ENCODE peak calls at places on chromosomes 11 and 22, in four cellular contexts. Z is NCI-H1436, K is GDM1, W is NCI-H187. F is an unnamed sample.

GRCh38 chr11:34397120-34397519 is 39.3 kb upstream of the ABTB2 start:
- DNase-seq in Z (no peak), K (no peak), W (no peak), F (no peak)

GRCh38 chr11:67345949-67346819 is 7.2 kb downstream of the POLD4 start:
- DNase-seq in Z (no peak), K (no peak), W (no peak), F (no peak)

GRCh38 chr11:21896216-21896615 is 296.7 kb upstream of the ANO5 start:
- DNase-seq in Z (no peak), K (no peak), W (no peak), F (no peak)

GRCh38 chr22:49826603-49827306 is 918 bp downstream of the BRD1 start:
- DNase-seq in Z (peak; percentile 5), K (no peak), W (no peak), F (peak; percentile 73)

GRCh38 chr11:4610258-4610935 is 2.4 kb upstream of the TRIM68 start:
- DNase-seq in Z (no peak), K (no peak), W (no peak), F (no peak)

GRCh38 chr11:44046202-44046601 is 1.6 kb upstream of the ACCSL start:
- DNase-seq in Z (no peak), K (no peak), W (no peak), F (no peak)

GRCh38 chr22:28909375-28909774 is 26.0 kb downstream of the ZNRF3 start:
- DNase-seq in Z (no peak), K (no peak), W (no peak), F (peak; percentile 64)

GRCh38 chr11:48044577-48044976 is 64.2 kb downstream of the PTPRJ start:
- DNase-seq in Z (no peak), K (no peak), W (no peak), F (peak; percentile 82)

GRCh38 chr11:71265559-71266092 is 13.2 kb upstream of the SHANK2 start:
- DNase-seq in Z (no peak), K (no peak), W (no peak), F (no peak)

GRCh38 chr22:47089796-47090460 is 327.5 kb downstream of the TBC1D22A start:
- DNase-seq in Z (no peak), K (no peak), W (no peak), F (no peak)

GRCh38 chr22:37324340-37325023 is 42.2 kb downstream of the CYTH4 start:
- DNase-seq in Z (no peak), K (no peak), W (no peak), F (no peak)

GRCh38 chr22:38066381-38067027 is 9.3 kb downstream of the PICK1 start:
- DNase-seq in Z (no peak), K (no peak), W (no peak), F (no peak)

GRCh38 chr11:46588915-46589314 is 4.9 kb downstream of the AMBRA1 start:
- DNase-seq in Z (no peak), K (no peak), W (no peak), F (no peak)

GRCh38 chr11:45150301-45150700 is 3.9 kb downstream of the PRDM11 start:
- DNase-seq in Z (no peak), K (no peak), W (no peak), F (no peak)

GRCh38 chr11:14366936-14367335 is 8.0 kb upstream of the RRAS2 start:
- DNase-seq in Z (no peak), K (no peak), W (no peak), F (no peak)

GRCh38 chr22:46064236-46064965 is 85.9 kb upstream of the PPARA start:
- DNase-seq in Z (peak; percentile 72), K (no peak), W (no peak), F (peak; percentile 44)

GRCh38 chr22:30837531-30837930 is 131.0 kb downstream of the MORC2 start:
- DNase-seq in Z (no peak), K (no peak), W (no peak), F (no peak)

GRCh38 chr11:73969991-73970800 is 12.4 kb downstream of the UCP2 start:
- DNase-seq in Z (no peak), K (no peak), W (no peak), F (no peak)

GRCh38 chr11:31915867-31916266 is 104.7 kb upstream of the PAX6 start:
- DNase-seq in Z (no peak), K (no peak), W (no peak), F (no peak)

GRCh38 chr22:23119492-23120414 is 22.0 kb downstream of the RSPH14 start:
- DNase-seq in Z (no peak), K (no peak), W (no peak), F (no peak)

GRCh38 chr11:88252208-88252607 is 77.0 kb upstream of the RAB38 start:
- DNase-seq in Z (no peak), K (no peak), W (no peak), F (no peak)

GRCh38 chr22:48950151-48950915 is 877.3 kb downstream of the BRD1 start:
- DNase-seq in Z (no peak), K (no peak), W (no peak), F (no peak)

GRCh38 chr11:61452825-61453224 is 22.9 kb downstream of the SDHAF2 start:
- DNase-seq in Z (no peak), K (no peak), W (no peak), F (no peak)

GRCh38 chr11:10375280-10376048 is 70.6 kb downstream of the ADM start:
- DNase-seq in Z (no peak), K (no peak), W (no peak), F (no peak)

GRCh38 chr11:47137476-47137875 is 39.2 kb downstream of the ARFGAP2 start:
- DNase-seq in Z (no peak), K (no peak), W (peak; percentile 58), F (no peak)

GRCh38 chr22:23204541-23205157 is 24.3 kb downstream of the BCR start:
- DNase-seq in Z (no peak), K (no peak), W (no peak), F (peak; percentile 83)

GRCh38 chr11:122772945-122773344 is 65.4 kb upstream of the CRTAM start:
- DNase-seq in Z (no peak), K (no peak), W (no peak), F (no peak)

GRCh38 chr11:84902445-84902844 is 724.7 kb downstream of the DLG2 start:
- DNase-seq in Z (no peak), K (no peak), W (no peak), F (no peak)

GRCh38 chr11:10108901-10109665 is 184.9 kb downstream of the SBF2 start:
- DNase-seq in Z (no peak), K (no peak), W (peak; percentile 45), F (no peak)

GRCh38 chr11:113553905-113554304 is 78.7 kb upstream of the DRD2 start:
- DNase-seq in Z (no peak), K (no peak), W (no peak), F (no peak)

GRCh38 chr11:120817131-120817530 is 206.8 kb upstream of the TBCEL start:
- DNase-seq in Z (no peak), K (no peak), W (no peak), F (no peak)

GRCh38 chr22:35102663-35103062 is 36.7 kb downstream of the ISX start:
- DNase-seq in Z (no peak), K (no peak), W (no peak), F (no peak)

GRCh38 chr22:35043251-35043931 is 22.6 kb upstream of the ISX start:
- DNase-seq in Z (no peak), K (no peak), W (no peak), F (no peak)